ENCODE peak calls at places on chromosomes 5 and 9, in nine cellular contexts. F is aorta; M is PC-3; R is psoas muscle; L is fibroblast of the aortic adventitia; Z is mesendoderm; J is endodermal cell; U is CD8-positive, alpha-beta memory T cell; Y is GM06990. S is an unnamed sample.

GRCh38 chr5:149962040-149962439 is 1.5 kb downstream of the SLC26A2 start:
- DNase-seq in Z (peak), J (peak), M (peak), F (no peak), R (no peak), Y (peak), U (peak), L (peak), S (peak)

GRCh38 chr9:129343697-129344375 is 165.8 kb upstream of the IER5L start:
- DNase-seq in F (peak), U (no peak), M (no peak), Y (no peak), L (no peak), R (peak), Z (no peak), J (peak), S (no peak)

GRCh38 chr9:14423816-14424261 is 109.9 kb upstream of the NFIB start:
- DNase-seq in R (no peak), Z (peak), Y (no peak), L (peak), M (peak), U (no peak), F (no peak), J (peak), S (no peak)

GRCh38 chr9:87678650-87679355 is 47.1 kb upstream of the CTSL start:
- DNase-seq in J (peak), M (peak), R (no peak), U (no peak), Z (peak), Y (no peak), F (no peak), L (peak), S (peak)

GRCh38 chr5:75734913-75735789 is 17.9 kb upstream of the POC5 start:
- DNase-seq in Y (no peak), L (peak), R (no peak), J (peak), U (no peak), Z (peak), F (no peak), M (peak), S (peak)

GRCh38 chr9:123434619-123435240 is 78.7 kb downstream of the CRB2 start:
- DNase-seq in J (peak), Y (no peak), U (no peak), L (no peak), M (no peak), F (no peak), R (no peak), Z (peak), S (peak)

GRCh38 chr9:79661279-79661678 is 89.5 kb downstream of the TLE4 start:
- DNase-seq in F (no peak), L (no peak), Y (no peak), Z (no peak), M (no peak), J (no peak), R (no peak), U (no peak), S (no peak)

GRCh38 chr5:42361321-42361688 is 61.9 kb upstream of the GHR start:
- DNase-seq in L (no peak), F (no peak), J (no peak), M (peak), R (no peak), U (no peak), Y (no peak), Z (peak), S (no peak)

GRCh38 chr5:83562817-83563557 is 91.4 kb downstream of the VCAN start:
- DNase-seq in L (peak), Z (peak), J (no peak), U (no peak), F (no peak), R (no peak), M (no peak), Y (no peak), S (no peak)

GRCh38 chr5:84825616-84826015 is 440.9 kb upstream of the EDIL3 start:
- DNase-seq in Z (no peak), L (peak), U (no peak), M (peak), R (no peak), J (no peak), Y (no peak), F (no peak), S (no peak)

GRCh38 chr9:121582641-121583040 is 68.8 kb upstream of the DAB2IP start:
- DNase-seq in J (no peak), U (no peak), R (no peak), Y (no peak), F (no peak), L (no peak), M (no peak), Z (no peak), S (no peak)

GRCh38 chr5:150642567-150642927 is 2.1 kb downstream of the SYNPO start:
- DNase-seq in U (no peak), L (peak), R (peak), Z (peak), F (peak), M (peak), Y (no peak), J (no peak), S (no peak)

GRCh38 chr5:157820593-157821252 is 38.2 kb downstream of the CLINT1 start:
- DNase-seq in L (peak), M (peak), Z (peak), J (no peak), U (peak), Y (no peak), R (no peak), F (no peak), S (peak)

GRCh38 chr5:173187054-173187743 is 42.9 kb downstream of the BNIP1 start:
- DNase-seq in L (no peak), Y (peak), F (no peak), Z (no peak), J (peak), R (no peak), M (no peak), U (no peak), S (no peak)

GRCh38 chr9:86907346-86907745 is 40.0 kb downstream of the GAS1 start:
- DNase-seq in R (no peak), Y (no peak), J (no peak), F (no peak), Z (no peak), L (peak), U (no peak), M (no peak), S (no peak)

GRCh38 chr5:82142217-82142841 is 135.8 kb downstream of the RPS23 start:
- DNase-seq in M (no peak), U (no peak), F (no peak), L (no peak), J (no peak), Y (no peak), Z (no peak), R (no peak), S (no peak)

GRCh38 chr9:116094846-116095245 is 58.7 kb upstream of the PAPPA start:
- DNase-seq in R (no peak), F (no peak), L (no peak), J (no peak), M (peak), Z (no peak), Y (no peak), U (no peak), S (no peak)

GRCh38 chr9:12878342-12878978 is 103.6 kb downstream of the LURAP1L start:
- DNase-seq in L (peak), F (no peak), Z (peak), R (no peak), U (no peak), J (no peak), Y (no peak), M (peak), S (no peak)

GRCh38 chr5:1734271-1734907 is 65.2 kb downstream of the MRPL36 start:
- DNase-seq in Z (no peak), R (no peak), Y (no peak), U (no peak), J (peak), L (no peak), F (no peak), M (no peak), S (no peak)

GRCh38 chr9:121242219-121242954 is 25.6 kb upstream of the GSN start:
- DNase-seq in U (no peak), Z (no peak), L (peak), Y (no peak), R (no peak), M (no peak), J (peak), F (no peak), S (no peak)

GRCh38 chr9:86062845-86063693 is 36.3 kb downstream of the GOLM1 start:
- DNase-seq in M (no peak), L (no peak), R (no peak), Y (no peak), F (no peak), Z (no peak), J (peak), U (no peak), S (no peak)

GRCh38 chr9:95138474-95138873 is 179.0 kb downstream of the FANCC start:
- DNase-seq in Z (peak), J (peak), Y (no peak), M (peak), U (no peak), L (no peak), F (no peak), R (peak), S (no peak)

GRCh38 chr5:73280821-73281746 is 108.1 kb downstream of the TMEM174 start:
- DNase-seq in J (no peak), R (no peak), Y (no peak), F (peak), Z (no peak), L (peak), U (no peak), M (peak), S (peak)

GRCh38 chr5:55039843-55040242 is 15.8 kb downstream of the GZMK start:
- DNase-seq in Y (no peak), Z (no peak), M (no peak), R (no peak), U (no peak), J (no peak), L (no peak), F (no peak), S (no peak)

GRCh38 chr5:146877178-146877681 is 1.3 kb downstream of the PPP2R2B start:
- DNase-seq in F (no peak), L (no peak), Z (no peak), U (no peak), J (peak), M (no peak), Y (no peak), R (no peak), S (no peak)

GRCh38 chr9:136411358-136411757 is 900 bp downstream of the PMPCA start:
- DNase-seq in M (no peak), F (no peak), Y (no peak), Z (no peak), J (no peak), U (no peak), L (no peak), R (no peak), S (no peak)

GRCh38 chr9:124350485-124351263 is 64.6 kb downstream of the PSMB7 start:
- DNase-seq in L (no peak), Y (no peak), M (no peak), U (no peak), R (no peak), J (no peak), Z (no peak), F (peak), S (no peak)

GRCh38 chr5:191036-191948 is at the start of gene LRRC14B:
- DNase-seq in Z (no peak), L (no peak), U (peak), R (peak), J (no peak), Y (peak), F (peak), M (no peak), S (no peak)

GRCh38 chr9:129661029-129661428 is 4.4 kb upstream of the PRRX2 start:
- DNase-seq in J (no peak), Z (no peak), L (no peak), R (no peak), F (no peak), M (no peak), U (no peak), Y (no peak), S (no peak)

GRCh38 chr5:149902177-149902576 is 42.4 kb downstream of the PDE6A start:
- DNase-seq in Y (no peak), L (no peak), J (no peak), R (no peak), U (no peak), M (no peak), F (no peak), Z (peak), S (no peak)

GRCh38 chr5:132655821-132656773 is 1.9 kb upstream of the IL13 start:
- DNase-seq in Y (peak), F (no peak), M (no peak), J (peak), L (peak), Z (no peak), U (peak), R (no peak), S (no peak)

GRCh38 chr9:136846376-136847064 is 2.7 kb upstream of the PHPT1 start:
- DNase-seq in J (peak), L (no peak), Y (no peak), F (no peak), R (no peak), Z (no peak), U (no peak), M (no peak), S (no peak)

GRCh38 chr9:112404367-112404979 is 24.6 kb downstream of the HSDL2 start:
- DNase-seq in R (no peak), L (peak), U (no peak), J (no peak), M (no peak), F (no peak), Z (no peak), Y (no peak), S (no peak)

GRCh38 chr9:135766707-135767106 is 64.7 kb downstream of the KCNT1 start:
- DNase-seq in Z (no peak), L (no peak), J (no peak), F (no peak), R (no peak), Y (no peak), U (no peak), M (no peak), S (no peak)

GRCh38 chr9:71552480-71552879 is 215.8 kb downstream of the CEMIP2 start:
- DNase-seq in M (no peak), R (no peak), L (no peak), Y (no peak), Z (peak), F (no peak), J (peak), U (no peak), S (no peak)

GRCh38 chr9:87667164-87667738 is 58.7 kb upstream of the CTSL start:
- DNase-seq in R (no peak), U (no peak), M (no peak), F (no peak), J (peak), Y (no peak), L (no peak), Z (peak), S (no peak)

DNA sequence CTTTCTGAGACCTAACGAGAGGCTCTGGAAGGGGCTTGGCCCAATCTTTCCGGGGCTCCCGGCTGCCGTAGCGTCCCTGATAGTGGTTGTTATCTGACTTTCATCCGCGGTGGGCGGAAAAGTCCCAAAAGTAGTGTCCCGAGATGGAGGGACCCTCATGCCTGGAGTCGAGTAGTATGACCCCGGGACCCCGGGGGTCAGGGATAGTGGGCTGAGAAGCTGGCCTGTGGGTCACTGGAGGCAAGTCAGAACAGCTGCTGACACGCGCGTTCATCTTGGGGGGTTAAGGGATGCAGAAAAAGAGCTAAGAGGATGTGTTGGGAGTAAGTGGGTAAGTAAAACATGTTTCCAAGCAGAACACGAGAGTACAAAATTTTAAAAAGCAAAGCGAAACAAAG is 123.4 kb downstream of the TMEM161B start:
- DNase-seq in J (no peak), R (no peak), M (no peak), U (no peak), L (peak), Y (no peak), Z (no peak), F (no peak), S (no peak)
- H3K4me3 ChIP-seq in J (no peak), R (peak), M (no peak), U (no peak), L (no peak), Y (peak), Z (no peak), F (no peak), S (no peak)

GRCh38 chr9:91818226-91818587 is 131.8 kb downstream of the ROR2 start:
- DNase-seq in Z (no peak), Y (no peak), M (no peak), L (no peak), F (no peak), U (no peak), J (no peak), R (peak), S (no peak)

GRCh38 chr9:91816356-91816755 is 133.7 kb downstream of the ROR2 start:
- DNase-seq in F (no peak), U (no peak), Z (no peak), Y (no peak), M (no peak), R (peak), L (no peak), J (peak), S (no peak)

GRCh38 chr9:91815896-91816295 is 134.1 kb downstream of the ROR2 start:
- DNase-seq in M (no peak), U (no peak), F (no peak), R (no peak), Y (no peak), J (peak), Z (no peak), L (no peak), S (no peak)

GRCh38 chr9:91817493-91818225 is 132.4 kb downstream of the ROR2 start:
- DNase-seq in J (peak), L (peak), M (no peak), F (no peak), Z (peak), U (no peak), R (peak), Y (no peak), S (peak)

DNA sequence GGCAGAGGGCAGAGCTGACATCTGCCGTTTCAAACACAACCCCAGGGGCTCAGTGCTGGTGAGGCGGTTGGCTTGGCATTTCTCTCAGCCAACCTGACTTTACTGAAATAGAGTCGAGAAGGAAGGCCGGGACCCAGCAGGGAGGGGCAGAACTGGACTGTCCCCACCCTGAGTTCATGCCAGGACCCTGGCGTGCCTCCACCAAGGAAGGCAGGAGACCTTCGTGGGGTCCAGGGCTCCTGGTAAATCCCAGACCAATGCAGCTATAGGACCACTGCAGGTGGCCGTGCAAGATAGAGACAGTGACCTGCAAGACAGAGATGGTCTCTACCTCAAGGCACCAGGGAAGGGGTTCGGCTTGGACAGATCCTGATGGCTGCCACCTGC is 132.9 kb downstream of the ROR2 start:
- DNase-seq in U (no peak), Z (no peak), Y (no peak), M (no peak), F (no peak), L (no peak), R (peak), J (no peak), S (no peak)
- H3K4me3 ChIP-seq in U (no peak), Z (no peak), Y (no peak), M (no peak), F (no peak), L (no peak), R (no peak), J (no peak), S (peak)

GRCh38 chr5:179820483-179821297 is at the start of gene SQSTM1:
- DNase-seq in Y (peak), J (peak), R (peak), L (peak), Z (peak), F (peak), M (peak), U (peak), S (peak)

GRCh38 chr5:179822444-179822990 is 1.8 kb downstream of the SQSTM1 start:
- DNase-seq in Z (no peak), M (no peak), L (no peak), J (peak), Y (no peak), R (no peak), U (no peak), F (no peak), S (no peak)

GRCh38 chr5:179820127-179820482 is 600 bp upstream of the SQSTM1 start:
- DNase-seq in M (no peak), U (no peak), F (no peak), J (no peak), Y (peak), Z (no peak), R (no peak), L (peak), S (no peak)

GRCh38 chr5:179821298-179822058 is 773 bp downstream of the SQSTM1 start:
- DNase-seq in U (peak), L (peak), Z (peak), J (peak), F (peak), M (peak), Y (peak), R (peak), S (peak)

DNA sequence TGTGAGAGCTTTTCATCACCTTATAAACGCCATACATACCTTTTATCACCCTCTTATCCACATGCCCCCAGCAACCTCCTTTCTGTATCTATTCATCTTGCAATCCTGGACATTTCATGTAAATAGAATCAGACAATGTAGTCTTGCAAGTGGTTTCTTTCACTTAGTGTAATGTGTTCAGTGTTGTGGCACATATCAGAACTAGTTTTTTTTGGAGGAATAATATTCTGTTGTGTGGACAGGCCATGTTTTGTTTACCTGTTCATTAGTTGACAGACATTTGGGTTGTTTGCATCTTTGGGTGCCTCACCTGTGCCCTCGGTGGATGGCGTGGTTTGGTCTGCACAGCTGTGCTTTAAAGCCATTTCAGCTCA is 1.3 kb downstream of the SQSTM1 start:
- DNase-seq in Y (no peak), M (no peak), U (no peak), R (no peak), L (no peak), J (no peak), Z (no peak), F (no peak), S (no peak)
- H3K4me3 ChIP-seq in Y (peak), M (peak), U (peak), R (peak), L (peak), J (peak), Z (no peak), F (peak), S (peak)

GRCh38 chr9:131685753-131686706 is 53.8 kb downstream of the RAPGEF1 start:
- DNase-seq in L (no peak), Z (no peak), Y (no peak), R (no peak), M (no peak), J (no peak), F (no peak), U (no peak), S (no peak)
- H3K4me3 ChIP-seq in L (no peak), Z (no peak), Y (no peak), R (no peak), M (no peak), J (no peak), F (no peak), U (no peak), S (no peak)

GRCh38 chr9:34651876-34652602 is at the start of gene IL11RA:
- DNase-seq in Y (no peak), J (peak), U (no peak), Z (peak), F (peak), L (peak), R (peak), M (peak), S (peak)
- H3K4me3 ChIP-seq in Y (peak), J (peak), U (no peak), Z (peak), F (peak), L (peak), R (peak), M (peak), S (peak)

GRCh38 chr5:62093981-62094380 is 212.0 kb upstream of the KIF2A start:
- DNase-seq in U (no peak), Y (no peak), F (no peak), Z (peak), R (no peak), J (no peak), L (peak), M (peak), S (peak)
- H3K4me3 ChIP-seq in U (no peak), Y (no peak), F (no peak), Z (no peak), R (no peak), J (no peak), L (peak), M (no peak), S (no peak)

GRCh38 chr5:138874771-138875628 is at the start of gene LRRTM2:
- DNase-seq in U (no peak), M (no peak), Y (no peak), R (no peak), F (no peak), Z (no peak), L (peak), J (no peak), S (no peak)
- H3K4me3 ChIP-seq in U (no peak), M (no peak), Y (no peak), R (no peak), F (no peak), Z (no peak), L (peak), J (no peak), S (no peak)

GRCh38 chr5:171416160-171417049 is 3.0 kb upstream of the FGF18 start:
- DNase-seq in R (no peak), L (no peak), Y (no peak), U (no peak), F (no peak), M (no peak), J (peak), Z (no peak), S (no peak)
- H3K4me3 ChIP-seq in R (no peak), L (no peak), Y (no peak), U (no peak), F (no peak), M (no peak), J (no peak), Z (no peak), S (no peak)

S was measured in HAP-1.